ENCODE peak calls at places on chromosomes 1 and 21, in eight cellular contexts. D is type B pancreatic cell, W is HFF-Myc, C is MM.1S, E is uterus, J is mesothelial cell of epicardium, V is SK-N-SH, P is RWPE1. Q is an unnamed sample.

GRCh38 chr1:201401700-201402099 is 2.6 kb upstream of the LAD1 start:
- DNase-seq in D (no peak), W (no peak), C (no peak), E (no peak), J (no peak), V (no peak), P (no peak), Q (no peak)

GRCh38 chr1:75472971-75473603 is 137.8 kb downstream of the SLC44A5 start:
- DNase-seq in D (no peak), W (no peak), C (no peak), E (no peak), J (no peak), V (no peak), P (no peak), Q (no peak)

GRCh38 chr1:39646232-39647081 is 7.0 kb upstream of the HEYL start:
- DNase-seq in D (peak; percentile 77), W (peak; percentile 87), C (no peak), E (peak; percentile 90), J (peak; percentile 38), V (peak; percentile 82), P (no peak), Q (no peak)

GRCh38 chr1:168507271-168507670 is 36.5 kb downstream of the XCL2 start:
- DNase-seq in D (no peak), W (no peak), C (no peak), E (no peak), J (no peak), V (no peak), P (no peak), Q (no peak)

GRCh38 chr1:198088360-198089071 is 68.3 kb upstream of the NEK7 start:
- DNase-seq in D (no peak), W (no peak), C (peak; percentile 65), E (no peak), J (no peak), V (peak; percentile 13), P (peak; percentile 65), Q (peak; percentile 42)

GRCh38 chr1:89855413-89856123 is 34.7 kb downstream of the LRRC8D start:
- DNase-seq in D (no peak), W (no peak), C (no peak), E (no peak), J (no peak), V (no peak), P (peak; percentile 61), Q (peak; percentile 27)

GRCh38 chr21:32185103-32185502 is 93.7 kb downstream of the MIS18A start:
- DNase-seq in D (no peak), W (no peak), C (no peak), E (no peak), J (no peak), V (no peak), P (no peak), Q (no peak)

GRCh38 chr1:66773227-66773626 is 21.0 kb downstream of the DYNLT5 start:
- DNase-seq in D (no peak), W (no peak), C (no peak), E (no peak), J (no peak), V (no peak), P (no peak), Q (no peak)

GRCh38 chr1:85940621-85941306 is 215.8 kb downstream of the COL24A1 start:
- DNase-seq in D (no peak), W (peak; percentile 12), C (no peak), E (no peak), J (no peak), V (no peak), P (no peak), Q (no peak)

GRCh38 chr1:223410036-223410435 is 16.8 kb downstream of the CCDC185 start:
- DNase-seq in D (no peak), W (no peak), C (no peak), E (no peak), J (no peak), V (no peak), P (no peak), Q (no peak)

GRCh38 chr21:14543983-14544382 is 2.1 kb downstream of the SAMSN1 start:
- DNase-seq in D (no peak), W (no peak), C (no peak), E (no peak), J (no peak), V (no peak), P (no peak), Q (no peak)

GRCh38 chr1:29732438-29732837 is 496.1 kb downstream of the PTPRU start:
- DNase-seq in D (no peak), W (peak; percentile 11), C (no peak), E (no peak), J (no peak), V (no peak), P (no peak), Q (no peak)

GRCh38 chr1:187840557-187840956 is 1011.8 kb downstream of the PLA2G4A start:
- DNase-seq in D (no peak), W (no peak), C (no peak), E (no peak), J (no peak), V (no peak), P (no peak), Q (no peak)

GRCh38 chr1:223731076-223731770 is 18.9 kb downstream of the CAPN2 start:
- DNase-seq in D (no peak), W (no peak), C (no peak), E (peak; percentile 70), J (peak; percentile 82), V (no peak), P (no peak), Q (no peak)

GRCh38 chr21:39105836-39106235 is 77.4 kb downstream of the PSMG1 start:
- DNase-seq in D (peak; percentile 31), W (no peak), C (no peak), E (no peak), J (no peak), V (no peak), P (no peak), Q (no peak)

GRCh38 chr1:86704972-86705632 is 726 bp downstream of the SH3GLB1 start:
- DNase-seq in D (peak; percentile 79), W (peak; percentile 14), C (peak; percentile 63), E (peak; percentile 48), J (no peak), V (peak; percentile 77), P (peak; percentile 54), Q (peak; percentile 39)

GRCh38 chr1:55520861-55521260 is 305.7 kb upstream of the USP24 start:
- DNase-seq in D (no peak), W (no peak), C (no peak), E (no peak), J (no peak), V (no peak), P (no peak), Q (no peak)

GRCh38 chr1:96722161-96722908 is 751 bp downstream of the PTBP2 start:
- DNase-seq in D (no peak), W (no peak), C (peak; percentile 6), E (peak; percentile 63), J (peak; percentile 34), V (peak; percentile 86), P (peak; percentile 46), Q (no peak)

GRCh38 chr1:24501371-24502167 is 1.1 kb upstream of the RCAN3 start:
- DNase-seq in D (no peak), W (no peak), C (peak; percentile 76), E (no peak), J (no peak), V (no peak), P (no peak), Q (peak; percentile 63)

GRCh38 chr1:228207381-228207810 is 448 bp upstream of the OBSCN start:
- DNase-seq in D (no peak), W (no peak), C (no peak), E (no peak), J (no peak), V (no peak), P (no peak), Q (no peak)
- TF ChIP-seq CTCF in D (no peak), W (no peak), C (no peak), E (no peak), J (no peak), V (no peak), P (no peak), Q (no peak)

GRCh38 chr1:225954753-225955152 is 13.7 kb upstream of the LEFTY2 start:
- DNase-seq in D (no peak), W (no peak), C (no peak), E (no peak), J (no peak), V (no peak), P (no peak), Q (no peak)

GRCh38 chr1:225949041-225949440 is 8.0 kb upstream of the LEFTY2 start:
- DNase-seq in D (no peak), W (no peak), C (no peak), E (no peak), J (no peak), V (no peak), P (no peak), Q (no peak)

GRCh38 chr1:225950905-225951351 is 9.9 kb upstream of the LEFTY2 start:
- DNase-seq in D (no peak), W (no peak), C (no peak), E (no peak), J (no peak), V (no peak), P (no peak), Q (no peak)

GRCh38 chr1:225958041-225958440 is 17.0 kb upstream of the LEFTY2 start:
- DNase-seq in D (no peak), W (no peak), C (no peak), E (no peak), J (no peak), V (no peak), P (no peak), Q (no peak)

GRCh38 chr1:225953315-225953714 is 12.3 kb upstream of the LEFTY2 start:
- DNase-seq in D (no peak), W (no peak), C (no peak), E (no peak), J (no peak), V (no peak), P (no peak), Q (no peak)
- TF ChIP-seq CTCF in D (no peak), W (no peak), C (no peak), E (no peak), J (no peak), V (no peak), P (no peak), Q (no peak)

GRCh38 chr21:21751286-21751685 is 753.1 kb downstream of the NCAM2 start:
- DNase-seq in D (no peak), W (no peak), C (no peak), E (no peak), J (no peak), V (no peak), P (no peak), Q (no peak)
- TF ChIP-seq CTCF in D (no peak), W (no peak), C (no peak), E (peak; percentile 35), J (no peak), V (no peak), P (no peak), Q (no peak)

DNA sequence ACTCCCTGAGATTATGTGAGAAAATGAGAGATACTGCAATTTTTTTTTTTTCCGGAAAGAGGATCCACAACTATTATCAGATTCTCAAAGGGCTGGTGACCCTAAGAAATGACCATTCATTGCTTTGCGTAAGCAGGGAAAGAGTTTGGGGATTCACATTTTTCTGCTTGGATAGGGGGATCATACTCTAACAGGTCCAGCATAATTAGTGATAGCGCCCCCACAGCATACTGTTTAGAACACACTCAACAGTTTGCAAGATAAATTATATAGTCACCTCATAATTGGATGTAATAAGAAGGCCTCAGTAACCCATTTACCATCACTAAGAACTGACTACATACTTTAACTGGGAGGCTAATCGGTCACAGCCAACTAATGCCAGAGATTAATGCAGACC is 1.9 kb downstream of the CCT3 start:
- DNase-seq in D (no peak), W (no peak), C (peak; percentile 28), E (no peak), J (no peak), V (no peak), P (no peak), Q (no peak)
- TF ChIP-seq CTCF in D (peak; percentile 51), W (peak; percentile 23), C (peak; percentile 26), E (no peak), J (no peak), V (peak; percentile 52), P (no peak), Q (peak; percentile 5)

GRCh38 chr1:157137051-157137772 is 983 bp downstream of the ETV3 start:
- DNase-seq in D (no peak), W (no peak), C (peak; percentile 43), E (no peak), J (no peak), V (peak; percentile 45), P (peak; percentile 34), Q (no peak)
- TF ChIP-seq CTCF in D (peak; percentile 24), W (no peak), C (no peak), E (no peak), J (no peak), V (no peak), P (no peak), Q (no peak)

Q was measured in GM10248.